ENCODE peak calls at places on chromosomes 11 and 22, in five cellular contexts. U, L, Q, D and M are unnamed samples.

GRCh38 chr22:47386812-47387510 is 624.5 kb downstream of the TBC1D22A start:
- DNase-seq in U (no peak), Q (no peak), L (no peak), D (no peak), M (no peak)

GRCh38 chr11:28836285-28837081 is 728.3 kb downstream of the METTL15 start:
- DNase-seq in Q (no peak), D (no peak), L (no peak), U (no peak), M (no peak)

GRCh38 chr11:11010624-11011127 is 152.8 kb upstream of the ZBED5 start:
- DNase-seq in U (no peak), D (no peak), Q (no peak), L (no peak), M (no peak)

GRCh38 chr22:36081023-36081431 is 52.4 kb upstream of the RBFOX2 start:
- DNase-seq in Q (no peak), U (no peak), D (no peak), L (no peak), M (no peak)

GRCh38 chr11:112128483-112129121 is 35.3 kb downstream of the IL18 start:
- DNase-seq in Q (no peak), D (no peak), U (no peak), L (peak), M (peak)

GRCh38 chr22:46846154-46846831 is 83.8 kb downstream of the TBC1D22A start:
- DNase-seq in D (no peak), Q (no peak), L (no peak), U (no peak), M (no peak)

GRCh38 chr11:65932558-65932919 is 12.7 kb upstream of the TSGA10IP start:
- DNase-seq in D (no peak), U (no peak), Q (no peak), L (peak), M (no peak)

GRCh38 chr22:44727148-44727547 is 25.1 kb downstream of the PRR5 start:
- DNase-seq in U (no peak), D (no peak), L (no peak), Q (no peak), M (no peak)

GRCh38 chr11:46290598-46291309 is 13.3 kb downstream of the CREB3L1 start:
- DNase-seq in L (peak), Q (no peak), D (no peak), U (no peak), M (no peak)

GRCh38 chr11:118341749-118342489 is 586 bp downstream of the CD3D start:
- DNase-seq in D (no peak), U (no peak), L (no peak), Q (no peak), M (no peak)

GRCh38 chr11:66892926-66893325 is 36.1 kb downstream of the LRFN4 start:
- DNase-seq in L (no peak), Q (no peak), U (no peak), D (no peak), M (no peak)

GRCh38 chr11:86184728-86185127 is 59.8 kb upstream of the EED start:
- DNase-seq in L (no peak), Q (no peak), U (no peak), D (peak), M (no peak)

GRCh38 chr22:21917206-21917958 is 35.3 kb downstream of the PPM1F start:
- DNase-seq in L (no peak), D (no peak), Q (no peak), U (no peak), M (peak)

GRCh38 chr11:118046964-118047700 is 29.7 kb upstream of the TMPRSS4 start:
- DNase-seq in L (no peak), Q (no peak), U (no peak), D (no peak), M (no peak)

GRCh38 chr11:77413850-77414249 is 60.0 kb downstream of the PAK1 start:
- DNase-seq in D (no peak), L (no peak), U (no peak), Q (no peak), M (no peak)

GRCh38 chr11:19633276-19633675 is 79.4 kb upstream of the NAV2 start:
- DNase-seq in U (no peak), D (peak), Q (no peak), L (no peak), M (peak)

GRCh38 chr11:3824714-3825472 is 15.9 kb downstream of the RHOG start:
- DNase-seq in D (no peak), L (no peak), Q (peak), U (no peak), M (no peak)

GRCh38 chr11:88979641-88980040 is 86.1 kb downstream of the GRM5 start:
- DNase-seq in U (no peak), Q (no peak), L (no peak), D (no peak), M (no peak)

GRCh38 chr11:122661182-122661945 is 5.8 kb downstream of the UBASH3B start:
- DNase-seq in U (no peak), Q (no peak), D (peak), L (peak), M (peak)

GRCh38 chr11:104776501-104777170 is 121.6 kb downstream of the CASP12 start:
- DNase-seq in U (no peak), D (no peak), Q (no peak), L (no peak), M (no peak)

GRCh38 chr22:21564411-21564810 is 3.1 kb upstream of the UBE2L3 start:
- DNase-seq in Q (no peak), L (no peak), D (no peak), U (no peak), M (no peak)

GRCh38 chr11:77332259-77332658 is 30.8 kb upstream of the GDPD4 start:
- DNase-seq in L (no peak), D (no peak), U (no peak), Q (no peak), M (no peak)

GRCh38 chr11:103035656-103036434 is 56.1 kb downstream of the DCUN1D5 start:
- DNase-seq in D (no peak), U (no peak), L (peak), Q (peak), M (peak)

GRCh38 chr11:128409476-128409875 is 177.9 kb downstream of the ETS1 start:
- DNase-seq in L (no peak), U (no peak), D (no peak), Q (no peak), M (no peak)

GRCh38 chr11:121081320-121081719 is 19.7 kb upstream of the TECTA start:
- DNase-seq in D (no peak), Q (no peak), U (no peak), L (no peak), M (no peak)

GRCh38 chr22:22619765-22620414 is 24.5 kb upstream of the GGTLC2 start:
- DNase-seq in U (no peak), Q (no peak), L (no peak), D (no peak), M (no peak)

GRCh38 chr11:244376-244775 is 7.6 kb downstream of the PSMD13 start:
- DNase-seq in D (no peak), L (no peak), U (no peak), Q (no peak), M (no peak)

GRCh38 chr11:18696638-18697225 is 1.8 kb upstream of the TMEM86A start:
- DNase-seq in L (no peak), U (no peak), Q (no peak), D (no peak), M (no peak)

GRCh38 chr11:101126551-101127347 is 2.9 kb downstream of the PGR start:
- DNase-seq in Q (no peak), D (no peak), U (no peak), L (no peak), M (no peak)